ENCODE peak calls at places on chromosome 22, in nine cellular contexts. One of them, this sample, is unnamed.

GRCh38 chr22:21033895-21034294 is 1.5 kb upstream of the SLC7A4 start:
- DNase-seq in iris pigment epithelial cell: no peak
- DNase-seq in fibroblast of lung: no peak
- DNase-seq in activated T-cell treated with anti-CD3 and anti-CD28 coated beads for 1 hour: no peak
- DNase-seq in stimulated activated effector memory CD8-positive, alpha-beta T cell treated with anti-CD3 and anti-CD28 coated beads, Interleukin-12 subunit alpha, Interleukin-12 subunit beta, amount 100 ng/mL, for 72 hours: no peak
- DNase-seq in nephron progenitor cell: no peak
- DNase-seq in ELR: no peak
- DNase-seq in non-pigmented ciliary epithelial cell: no peak
- DNase-seq in putamen: no peak
- DNase-seq in this sample: no peak

GRCh38 chr22:36940676-36941075 is 27.2 kb downstream of the CSF2RB start:
- DNase-seq in fibroblast of lung: no peak
- DNase-seq in ELR: no peak
- DNase-seq in putamen: no peak
- DNase-seq in non-pigmented ciliary epithelial cell: no peak
- DNase-seq in nephron progenitor cell: no peak
- DNase-seq in iris pigment epithelial cell: no peak
- DNase-seq in activated T-cell treated with anti-CD3 and anti-CD28 coated beads for 1 hour: no peak
- DNase-seq in stimulated activated effector memory CD8-positive, alpha-beta T cell treated with anti-CD3 and anti-CD28 coated beads, Interleukin-12 subunit alpha, Interleukin-12 subunit beta, amount 100 ng/mL, for 72 hours: no peak
- DNase-seq in this sample: no peak

GRCh38 chr22:37155971-37156370 is 6.3 kb upstream of the IL2RB start:
- DNase-seq in putamen: no peak
- DNase-seq in non-pigmented ciliary epithelial cell: no peak
- DNase-seq in iris pigment epithelial cell: no peak
- DNase-seq in nephron progenitor cell: no peak
- DNase-seq in fibroblast of lung: no peak
- DNase-seq in stimulated activated effector memory CD8-positive, alpha-beta T cell treated with anti-CD3 and anti-CD28 coated beads, Interleukin-12 subunit alpha, Interleukin-12 subunit beta, amount 100 ng/mL, for 72 hours: no peak
- DNase-seq in activated T-cell treated with anti-CD3 and anti-CD28 coated beads for 1 hour: no peak
- DNase-seq in ELR: no peak
- DNase-seq in this sample: no peak

GRCh38 chr22:33000342-33001280 is 57.6 kb downstream of the SYN3 start:
- DNase-seq in stimulated activated effector memory CD8-positive, alpha-beta T cell treated with anti-CD3 and anti-CD28 coated beads, Interleukin-12 subunit alpha, Interleukin-12 subunit beta, amount 100 ng/mL, for 72 hours: no peak
- DNase-seq in iris pigment epithelial cell: peak; percentile 24
- DNase-seq in nephron progenitor cell: peak; percentile 85
- DNase-seq in fibroblast of lung: peak; percentile 37
- DNase-seq in putamen: peak; percentile 26
- DNase-seq in ELR: peak; percentile 48
- DNase-seq in activated T-cell treated with anti-CD3 and anti-CD28 coated beads for 1 hour: peak; percentile 19
- DNase-seq in non-pigmented ciliary epithelial cell: no peak
- DNase-seq in this sample: peak; percentile 62

GRCh38 chr22:20206709-20207215 is 55.9 kb upstream of the CCDC188 start:
- DNase-seq in nephron progenitor cell: no peak
- DNase-seq in fibroblast of lung: no peak
- DNase-seq in non-pigmented ciliary epithelial cell: no peak
- DNase-seq in putamen: no peak
- DNase-seq in ELR: peak; percentile 59
- DNase-seq in activated T-cell treated with anti-CD3 and anti-CD28 coated beads for 1 hour: no peak
- DNase-seq in iris pigment epithelial cell: peak; percentile 31
- DNase-seq in stimulated activated effector memory CD8-positive, alpha-beta T cell treated with anti-CD3 and anti-CD28 coated beads, Interleukin-12 subunit alpha, Interleukin-12 subunit beta, amount 100 ng/mL, for 72 hours: peak; percentile 12
- DNase-seq in this sample: no peak

GRCh38 chr22:42856179-42856864 is 751 bp downstream of the ARFGAP3 start:
- DNase-seq in stimulated activated effector memory CD8-positive, alpha-beta T cell treated with anti-CD3 and anti-CD28 coated beads, Interleukin-12 subunit alpha, Interleukin-12 subunit beta, amount 100 ng/mL, for 72 hours: peak; percentile 29
- DNase-seq in activated T-cell treated with anti-CD3 and anti-CD28 coated beads for 1 hour: peak; percentile 47
- DNase-seq in nephron progenitor cell: peak; percentile 47
- DNase-seq in non-pigmented ciliary epithelial cell: no peak
- DNase-seq in putamen: peak; percentile 45
- DNase-seq in fibroblast of lung: peak; percentile 11
- DNase-seq in iris pigment epithelial cell: peak; percentile 19
- DNase-seq in ELR: peak; percentile 56
- DNase-seq in this sample: peak; percentile 31

GRCh38 chr22:43497956-43498855 is 86.4 kb downstream of the MPPED1 start:
- DNase-seq in nephron progenitor cell: no peak
- DNase-seq in activated T-cell treated with anti-CD3 and anti-CD28 coated beads for 1 hour: no peak
- DNase-seq in non-pigmented ciliary epithelial cell: no peak
- DNase-seq in putamen: no peak
- DNase-seq in stimulated activated effector memory CD8-positive, alpha-beta T cell treated with anti-CD3 and anti-CD28 coated beads, Interleukin-12 subunit alpha, Interleukin-12 subunit beta, amount 100 ng/mL, for 72 hours: no peak
- DNase-seq in fibroblast of lung: no peak
- DNase-seq in iris pigment epithelial cell: no peak
- DNase-seq in ELR: no peak
- DNase-seq in this sample: no peak

GRCh38 chr22:33302049-33302545 is 243.9 kb upstream of the SYN3 start:
- DNase-seq in non-pigmented ciliary epithelial cell: no peak
- DNase-seq in activated T-cell treated with anti-CD3 and anti-CD28 coated beads for 1 hour: peak; percentile 23
- DNase-seq in ELR: peak; percentile 15
- DNase-seq in nephron progenitor cell: peak; percentile 90
- DNase-seq in fibroblast of lung: peak; percentile 47
- DNase-seq in iris pigment epithelial cell: peak; percentile 36
- DNase-seq in putamen: peak; percentile 78
- DNase-seq in stimulated activated effector memory CD8-positive, alpha-beta T cell treated with anti-CD3 and anti-CD28 coated beads, Interleukin-12 subunit alpha, Interleukin-12 subunit beta, amount 100 ng/mL, for 72 hours: peak; percentile 10
- DNase-seq in this sample: peak; percentile 77

GRCh38 chr22:32649515-32650200 is 151.8 kb upstream of the TIMP3 start:
- DNase-seq in ELR: peak; percentile 69
- DNase-seq in nephron progenitor cell: no peak
- DNase-seq in iris pigment epithelial cell: no peak
- DNase-seq in fibroblast of lung: peak; percentile 93
- DNase-seq in stimulated activated effector memory CD8-positive, alpha-beta T cell treated with anti-CD3 and anti-CD28 coated beads, Interleukin-12 subunit alpha, Interleukin-12 subunit beta, amount 100 ng/mL, for 72 hours: no peak
- DNase-seq in activated T-cell treated with anti-CD3 and anti-CD28 coated beads for 1 hour: no peak
- DNase-seq in non-pigmented ciliary epithelial cell: no peak
- DNase-seq in putamen: no peak
- DNase-seq in this sample: no peak

GRCh38 chr22:50522208-50522805 is 3.1 kb downstream of the SCO2 start:
- DNase-seq in putamen: no peak
- DNase-seq in ELR: no peak
- DNase-seq in activated T-cell treated with anti-CD3 and anti-CD28 coated beads for 1 hour: no peak
- DNase-seq in non-pigmented ciliary epithelial cell: no peak
- DNase-seq in nephron progenitor cell: no peak
- DNase-seq in stimulated activated effector memory CD8-positive, alpha-beta T cell treated with anti-CD3 and anti-CD28 coated beads, Interleukin-12 subunit alpha, Interleukin-12 subunit beta, amount 100 ng/mL, for 72 hours: no peak
- DNase-seq in iris pigment epithelial cell: no peak
- DNase-seq in fibroblast of lung: no peak
- DNase-seq in this sample: no peak